ENCODE peak calls at places on chromosomes 13 and 19, in seven cellular contexts. I, L, B, Z, W, M and J are unnamed samples.

GRCh38 chr19:44582581-44583265 is 30.6 kb upstream of the IGSF23 start:
- DNase-seq in I (no peak), L (no peak), B (peak), Z (no peak), W (peak), M (no peak), J (no peak)

GRCh38 chr13:110541526-110541920 is 20.0 kb downstream of the RAB20 start:
- DNase-seq in I (no peak), L (no peak), B (no peak), Z (no peak), W (no peak), M (no peak), J (peak)

GRCh38 chr13:25112856-25113255 is 16.9 kb downstream of the PABPC3 start:
- DNase-seq in I (no peak), L (no peak), B (no peak), Z (no peak), W (no peak), M (no peak), J (no peak)

GRCh38 chr13:28159057-28159456 is 20.7 kb downstream of the PAN3 start:
- DNase-seq in I (no peak), L (no peak), B (no peak), Z (no peak), W (no peak), M (no peak), J (no peak)

GRCh38 chr13:77375554-77375953 is 48.7 kb upstream of the MYCBP2 start:
- DNase-seq in I (no peak), L (no peak), B (no peak), Z (no peak), W (no peak), M (no peak), J (no peak)

GRCh38 chr19:38919837-38920528 is 8.0 kb upstream of the CCER2 start:
- DNase-seq in I (no peak), L (no peak), B (no peak), Z (no peak), W (no peak), M (no peak), J (no peak)

GRCh38 chr13:113981201-113981605 is 7.3 kb upstream of the C13orf46 start:
- DNase-seq in I (no peak), L (peak), B (peak), Z (no peak), W (peak), M (no peak), J (peak)

GRCh38 chr13:33033361-33033812 is 17.2 kb downstream of the KL start:
- DNase-seq in I (no peak), L (no peak), B (no peak), Z (no peak), W (no peak), M (no peak), J (no peak)

GRCh38 chr13:102651892-102652291 is 43.0 kb downstream of the METTL21C start:
- DNase-seq in I (no peak), L (no peak), B (no peak), Z (no peak), W (no peak), M (no peak), J (peak)

GRCh38 chr13:26424181-26424580 is 133.3 kb upstream of the WASF3 start:
- DNase-seq in I (no peak), L (peak), B (no peak), Z (no peak), W (no peak), M (no peak), J (no peak)

GRCh38 chr13:113670541-113670940 is 3.5 kb downstream of the GRK1 start:
- DNase-seq in I (no peak), L (peak), B (no peak), Z (no peak), W (peak), M (no peak), J (no peak)

GRCh38 chr19:13849991-13850909 is 26.7 kb upstream of the NANOS3 start:
- DNase-seq in I (no peak), L (peak), B (peak), Z (peak), W (peak), M (peak), J (peak)

GRCh38 chr13:28136916-28137315 is 1.4 kb upstream of the PAN3 start:
- DNase-seq in I (no peak), L (no peak), B (no peak), Z (no peak), W (no peak), M (no peak), J (no peak)

GRCh38 chr19:9037415-9038062 is 27.3 kb upstream of the MUC16 start:
- DNase-seq in I (no peak), L (no peak), B (no peak), Z (no peak), W (no peak), M (no peak), J (no peak)

GRCh38 chr19:11142528-11143171 is 12.9 kb downstream of the SPC24 start:
- DNase-seq in I (peak), L (peak), B (peak), Z (peak), W (peak), M (no peak), J (peak)

GRCh38 chr13:33312150-33312908 is 26.8 kb upstream of the STARD13 start:
- DNase-seq in I (no peak), L (no peak), B (no peak), Z (no peak), W (no peak), M (no peak), J (peak)